ENCODE peak calls at places on chromosomes 7 and 10, in six cellular contexts. X is ovary, J is upper lobe of left lung, D is suprapubic skin, Y is A549, Z is K562. T is an unnamed sample.

GRCh38 chr7:151895695-151896485 is 19.0 kb upstream of the PRKAG2 start:
- DNase-seq in X (no peak), J (peak), D (no peak), Y (no peak), Z (no peak), T (peak)

GRCh38 chr10:122181055-122181732 is 89.9 kb upstream of the BTBD16 start:
- DNase-seq in X (no peak), J (no peak), D (no peak), Y (peak), Z (no peak), T (no peak)

GRCh38 chr7:13832346-13832745 is 157.1 kb downstream of the ETV1 start:
- DNase-seq in X (no peak), J (no peak), D (no peak), Y (no peak), Z (no peak), T (no peak)

GRCh38 chr7:151408839-151409554 is 841 bp downstream of the WDR86 start:
- DNase-seq in X (no peak), J (peak), D (no peak), Y (no peak), Z (no peak), T (peak)

GRCh38 chr7:94509264-94509878 is at the start of gene CASD1:
- DNase-seq in X (peak), J (peak), D (peak), Y (peak), Z (no peak), T (peak)

GRCh38 chr7:150992833-150993302 is 2.1 kb downstream of the NOS3 start:
- DNase-seq in X (no peak), J (no peak), D (no peak), Y (peak), Z (peak), T (peak)

GRCh38 chr7:55065079-55065478 is 46.3 kb downstream of the EGFR start:
- DNase-seq in X (peak), J (no peak), D (no peak), Y (peak), Z (no peak), T (peak)

GRCh38 chr7:85184599-85185354 is 2.1 kb downstream of the SEMA3D start:
- DNase-seq in X (peak), J (peak), D (no peak), Y (no peak), Z (no peak), T (no peak)

GRCh38 chr10:62589689-62590088 is 214.8 kb upstream of the ADO start:
- DNase-seq in X (no peak), J (no peak), D (no peak), Y (no peak), Z (no peak), T (no peak)

GRCh38 chr7:155405399-155406318 is 52.3 kb upstream of the EN2 start:
- DNase-seq in X (no peak), J (no peak), D (no peak), Y (no peak), Z (peak), T (no peak)

GRCh38 chr7:140686921-140687320 is 9.6 kb upstream of the NDUFB2 start:
- DNase-seq in X (no peak), J (no peak), D (peak), Y (no peak), Z (no peak), T (peak)

GRCh38 chr10:25843551-25844170 is 90.4 kb upstream of the MYO3A start:
- DNase-seq in X (no peak), J (no peak), D (no peak), Y (no peak), Z (no peak), T (no peak)

GRCh38 chr10:49768329-49768728 is 6.2 kb upstream of the OGDHL start:
- DNase-seq in X (no peak), J (peak), D (no peak), Y (no peak), Z (no peak), T (no peak)

GRCh38 chr7:142940968-142941535 is 1.8 kb downstream of the LLCFC1 start:
- DNase-seq in X (no peak), J (no peak), D (peak), Y (no peak), Z (no peak), T (no peak)

GRCh38 chr10:113947138-113948011 is 92.9 kb downstream of the NHLRC2 start:
- DNase-seq in X (no peak), J (peak), D (no peak), Y (peak), Z (peak), T (no peak)

GRCh38 chr7:140679186-140679585 is 6.4 kb downstream of the ADCK2 start:
- DNase-seq in X (no peak), J (no peak), D (peak), Y (no peak), Z (no peak), T (peak)

GRCh38 chr7:55593172-55593514 is 20.8 kb upstream of the VOPP1 start:
- DNase-seq in X (no peak), J (no peak), D (no peak), Y (no peak), Z (peak), T (no peak)

GRCh38 chr7:57210212-57210611 is 78.0 kb upstream of the ZNF479 start:
- DNase-seq in X (no peak), J (no peak), D (no peak), Y (no peak), Z (no peak), T (no peak)

GRCh38 chr7:77328669-77329068 is 87.5 kb downstream of the GSAP start:
- DNase-seq in X (no peak), J (no peak), D (no peak), Y (no peak), Z (no peak), T (no peak)

GRCh38 chr7:14936530-14936929 is 34.0 kb upstream of the DGKB start:
- DNase-seq in X (no peak), J (no peak), D (no peak), Y (peak), Z (no peak), T (peak)

GRCh38 chr7:30920584-30921539 is 9.2 kb downstream of the AQP1 start:
- DNase-seq in X (peak), J (peak), D (peak), Y (peak), Z (peak), T (peak)

GRCh38 chr7:44634187-44634838 is 27.9 kb downstream of the OGDH start:
- DNase-seq in X (no peak), J (no peak), D (no peak), Y (no peak), Z (no peak), T (no peak)

GRCh38 chr7:50166997-50167961 is 74.2 kb upstream of the ZPBP start:
- DNase-seq in X (no peak), J (no peak), D (no peak), Y (no peak), Z (no peak), T (no peak)

GRCh38 chr10:73413108-73413527 is 740 bp downstream of the ANXA7 start:
- DNase-seq in X (no peak), J (no peak), D (no peak), Y (peak), Z (peak), T (peak)

GRCh38 chr7:105461518-105461917 is 60.6 kb downstream of the PUS7 start:
- DNase-seq in X (no peak), J (no peak), D (no peak), Y (no peak), Z (no peak), T (no peak)

GRCh38 chr10:67849331-67850011 is 11.5 kb upstream of the DNAJC12 start:
- DNase-seq in X (peak), J (peak), D (peak), Y (peak), Z (peak), T (peak)

GRCh38 chr10:124033887-124034218 is 59.5 kb downstream of the CHST15 start:
- DNase-seq in X (peak), J (no peak), D (no peak), Y (no peak), Z (no peak), T (peak)

GRCh38 chr10:15725603-15726002 is 5.9 kb upstream of the ITGA8 start:
- DNase-seq in X (no peak), J (no peak), D (no peak), Y (peak), Z (peak), T (no peak)

GRCh38 chr7:12827219-12827821 is 139.9 kb downstream of the ARL4A start:
- DNase-seq in X (no peak), J (no peak), D (no peak), Y (peak), Z (no peak), T (no peak)

DNA sequence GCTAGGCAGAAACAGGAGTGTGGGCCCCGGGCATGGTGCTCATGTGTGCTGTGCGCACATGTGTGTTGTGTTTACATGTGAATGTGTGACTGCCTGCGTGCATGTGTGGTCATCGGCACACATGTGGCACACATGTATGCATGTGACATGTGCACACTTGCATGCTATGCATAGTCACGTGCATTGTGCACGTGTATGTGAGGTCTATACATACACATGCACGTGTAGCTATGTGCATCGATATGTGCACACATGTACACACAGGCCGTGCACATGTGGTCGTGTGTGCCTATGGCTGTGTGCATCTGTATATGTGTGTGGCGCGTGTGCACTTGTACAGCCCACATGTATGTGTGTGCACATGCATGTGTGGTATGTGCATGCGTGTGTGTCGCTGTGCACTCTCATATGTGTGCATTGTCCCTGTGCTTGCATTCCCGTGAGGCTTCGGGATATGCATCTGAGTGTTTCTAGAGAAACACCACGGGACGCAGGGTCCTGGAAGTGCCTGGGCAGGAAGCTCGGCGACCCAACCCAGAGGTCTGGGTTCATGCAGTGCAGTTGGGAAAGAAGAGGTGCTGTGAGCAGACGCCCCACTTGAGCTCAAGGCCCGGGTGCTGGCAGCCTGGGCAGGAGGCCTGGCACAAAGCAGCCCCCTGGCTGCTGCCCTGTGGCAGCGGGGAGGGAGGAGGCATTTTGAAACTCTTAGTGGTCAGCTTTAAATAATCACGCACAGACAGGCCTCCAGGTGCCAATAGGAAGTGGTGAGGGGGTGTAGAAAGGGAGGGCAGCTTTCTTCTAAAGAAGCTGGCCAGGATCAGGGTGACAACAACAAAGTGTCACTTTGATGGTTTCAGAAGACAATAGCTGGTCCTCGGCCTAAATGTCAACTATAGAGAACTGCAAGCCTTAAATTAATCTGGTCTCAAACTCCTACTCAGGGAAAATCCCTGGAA is 410.0 kb upstream of the MGMT start:
- DNase-seq in X (no peak), J (peak), D (no peak), Y (no peak), Z (no peak), T (no peak)
- H3K4me3 ChIP-seq in X (no peak), J (no peak), D (no peak), Y (no peak), Z (no peak), T (no peak)

DNA sequence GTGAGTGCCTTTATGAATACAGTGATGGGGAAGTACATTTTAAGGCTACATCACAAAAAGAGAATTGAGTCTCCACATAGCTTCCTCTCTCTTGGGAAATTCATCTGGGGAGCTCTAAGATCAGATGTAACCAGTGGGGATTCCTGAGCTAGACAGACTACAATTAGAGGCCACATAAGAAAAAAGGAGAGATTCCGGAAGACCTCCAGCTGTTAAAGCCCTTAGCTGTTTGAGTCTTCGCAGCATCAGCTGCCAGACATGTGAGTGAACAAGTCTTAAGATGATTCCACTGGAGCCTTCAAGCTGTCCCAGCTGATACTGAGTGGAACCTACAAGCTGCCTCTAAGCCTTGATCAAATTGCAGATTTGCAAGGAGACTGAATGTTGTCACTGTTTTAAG is 448.5 kb downstream of the NXPH1 start:
- DNase-seq in X (no peak), J (no peak), D (no peak), Y (no peak), Z (no peak), T (no peak)
- TF ChIP-seq EP300 in X (no peak), J (no peak), D (no peak), Y (no peak), Z (no peak), T (no peak)

GRCh38 chr7:129136887-129137647 is 7.4 kb upstream of the TSPAN33 start:
- DNase-seq in X (no peak), J (no peak), D (no peak), Y (no peak), Z (no peak), T (no peak)

DNA sequence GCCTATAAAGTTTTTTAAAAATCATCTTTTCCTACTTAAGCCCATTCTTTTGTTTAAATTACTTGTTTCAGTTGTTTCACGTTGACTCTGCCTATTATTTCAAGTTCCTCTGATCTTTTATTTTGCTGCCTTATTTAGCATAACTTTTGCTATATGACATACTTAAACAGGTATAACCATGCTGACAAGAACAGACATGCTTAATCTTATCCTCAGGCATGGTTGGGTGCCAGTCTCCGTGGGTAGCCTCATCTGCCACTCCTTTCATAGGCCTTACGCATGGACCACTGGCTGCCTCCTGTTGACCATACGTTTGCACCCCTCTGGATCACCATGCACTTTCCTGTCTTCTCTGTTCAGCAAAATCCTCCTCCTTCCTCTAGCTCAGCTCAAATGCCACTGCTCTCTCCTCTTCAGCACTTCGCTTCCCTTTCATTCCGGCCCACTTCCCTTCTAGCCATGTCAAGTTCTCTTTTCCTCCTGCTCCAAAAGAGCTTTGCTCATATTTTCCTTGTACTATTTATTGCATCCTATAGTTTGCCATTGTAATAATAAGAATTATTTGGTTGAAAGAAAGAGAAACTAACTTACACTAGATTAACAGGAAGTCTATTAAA is 10.0 kb upstream of the TSPAN33 start:
- DNase-seq in X (no peak), J (no peak), D (no peak), Y (no peak), Z (no peak), T (no peak)
- H3K4me3 ChIP-seq in X (no peak), J (no peak), D (no peak), Y (no peak), Z (no peak), T (no peak)

GRCh38 chr10:27241640-27242472 is 1.3 kb upstream of the ACBD5 start:
- DNase-seq in X (peak), J (peak), D (peak), Y (peak), Z (peak), T (peak)
- TF ChIP-seq EP300 in X (no peak), J (no peak), D (no peak), Y (no peak), Z (no peak), T (no peak)

DNA sequence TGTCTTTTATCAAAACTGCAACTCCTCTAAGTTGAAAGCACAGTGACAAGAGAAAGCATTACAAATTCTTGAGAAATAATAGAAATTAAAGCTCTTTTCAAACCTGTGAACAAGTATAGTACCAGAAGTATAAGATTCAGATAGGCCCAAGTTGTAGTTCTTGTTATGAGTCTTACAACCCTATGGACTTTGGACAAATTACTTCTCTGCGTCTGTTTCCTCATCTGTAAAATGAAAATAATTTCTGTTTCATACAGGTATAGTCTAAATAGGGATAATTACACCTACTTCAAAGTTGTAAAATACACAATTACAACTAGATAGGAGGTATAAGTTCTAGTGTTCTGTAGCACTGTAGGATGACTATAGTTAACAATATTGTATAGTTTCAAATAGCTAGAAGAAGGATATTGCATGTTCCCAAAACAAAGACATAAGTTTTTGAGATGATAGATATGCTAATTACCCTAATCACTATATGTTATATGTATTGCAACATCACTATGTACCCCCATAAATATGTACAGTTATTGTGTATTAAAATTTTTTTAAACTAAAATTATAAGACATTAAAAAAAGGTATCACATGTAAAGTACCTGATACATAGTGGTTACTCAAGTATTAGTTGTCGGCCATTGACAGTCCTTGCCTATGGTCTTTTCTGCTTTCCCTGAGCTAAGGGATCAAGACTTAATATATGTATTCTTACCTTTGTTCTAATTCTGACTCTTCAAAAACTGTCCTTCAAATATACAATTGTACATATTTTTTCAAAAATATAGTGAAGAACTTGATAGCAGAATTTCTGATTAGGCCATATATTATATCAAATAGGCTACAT is 1.8 kb upstream of the WASL start:
- DNase-seq in X (no peak), J (no peak), D (no peak), Y (no peak), Z (no peak), T (no peak)
- H3K4me3 ChIP-seq in X (peak), J (no peak), D (no peak), Y (peak), Z (peak), T (peak)

GRCh38 chr7:122766593-122766992 is 63.9 kb upstream of the RNF148 start:
- DNase-seq in X (no peak), J (no peak), D (no peak), Y (no peak), Z (no peak), T (no peak)
- TF ChIP-seq EP300 in X (no peak), J (no peak), D (no peak), Y (no peak), Z (no peak), T (no peak)

GRCh38 chr7:4009720-4010119 is 672.4 kb upstream of the FOXK1 start:
- DNase-seq in X (no peak), J (no peak), D (no peak), Y (no peak), Z (no peak), T (peak)

GRCh38 chr7:4010923-4011656 is 671.0 kb upstream of the FOXK1 start:
- DNase-seq in X (no peak), J (peak), D (no peak), Y (no peak), Z (no peak), T (no peak)

GRCh38 chr7:4010206-4010605 is 671.9 kb upstream of the FOXK1 start:
- DNase-seq in X (no peak), J (no peak), D (no peak), Y (no peak), Z (no peak), T (no peak)

GRCh38 chr7:4003536-4003935 is 678.6 kb upstream of the FOXK1 start:
- DNase-seq in X (no peak), J (no peak), D (no peak), Y (no peak), Z (no peak), T (no peak)

GRCh38 chr7:4006687-4007086 is 675.4 kb upstream of the FOXK1 start:
- DNase-seq in X (no peak), J (peak), D (no peak), Y (no peak), Z (no peak), T (peak)
- H3K4me3 ChIP-seq in X (no peak), J (no peak), D (no peak), Y (no peak), Z (no peak), T (peak)

GRCh38 chr7:74294191-74294998 is 5.2 kb downstream of the CLIP2 start:
- DNase-seq in X (no peak), J (no peak), D (no peak), Y (no peak), Z (no peak), T (no peak)
- TF ChIP-seq EP300 in X (no peak), J (no peak), D (no peak), Y (no peak), Z (no peak), T (no peak)

GRCh38 chr10:86673216-86673826 is 5.0 kb downstream of the LDB3 start:
- DNase-seq in X (no peak), J (no peak), D (no peak), Y (no peak), Z (no peak), T (no peak)
- H3K4me3 ChIP-seq in X (no peak), J (no peak), D (peak), Y (no peak), Z (no peak), T (no peak)

DNA sequence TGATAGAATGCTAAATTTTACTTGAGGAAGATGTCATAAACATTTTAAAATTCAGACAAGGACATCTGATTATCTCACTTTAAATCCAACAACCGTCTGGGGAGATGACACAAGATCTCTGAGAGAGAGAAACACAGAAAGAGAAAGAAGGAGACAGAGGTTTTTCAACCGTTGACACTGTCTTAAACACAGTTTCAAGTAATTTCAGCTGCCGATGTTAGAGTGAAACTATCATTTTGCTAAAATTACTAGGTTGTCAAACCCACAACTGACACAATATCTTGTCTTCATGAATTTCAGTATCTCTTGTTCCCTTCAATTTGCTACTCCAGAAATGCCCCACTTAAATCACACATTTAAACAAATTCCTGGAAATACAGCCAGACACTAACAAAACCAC is 174.8 kb downstream of the RAPGEF5 start:
- DNase-seq in X (no peak), J (no peak), D (no peak), Y (no peak), Z (no peak), T (no peak)
- TF ChIP-seq EP300 in X (no peak), J (no peak), D (no peak), Y (no peak), Z (no peak), T (no peak)

T was measured in sigmoid colon.